ENCODE peak calls at places on chromosomes 2 and 18, in eight cellular contexts. T is OCI-M1; L is nucleus accumbens; H is hepatic stellate cell; B is CD8-positive, alpha-beta memory T cell; X is Right ventricle myocardium superior; V is KBM-7; E is NCI-H774. N is an unnamed sample.

GRCh38 chr18:32074206-32074605 is 17.5 kb upstream of the RNF138 start:
- DNase-seq in B (no peak), L (no peak), X (no peak), V (no peak), T (no peak), E (no peak), H (no peak), N (no peak)

GRCh38 chr2:131673400-131674173 is 145.9 kb downstream of the CCDC74A start:
- DNase-seq in X (peak; percentile 89), T (peak; percentile 71), V (peak; percentile 85), L (peak; percentile 83), H (peak; percentile 69), B (peak; percentile 51), E (peak; percentile 72), N (peak; percentile 79)

GRCh38 chr2:44777542-44777941 is 164.0 kb upstream of the SIX3 start:
- DNase-seq in L (peak; percentile 61), H (peak; percentile 31), V (no peak), E (peak; percentile 65), T (no peak), B (no peak), X (peak; percentile 44), N (no peak)

GRCh38 chr2:36389081-36389480 is 33.5 kb downstream of the CRIM1 start:
- DNase-seq in H (peak; percentile 24), L (no peak), B (no peak), X (no peak), T (no peak), V (no peak), E (no peak), N (no peak)

GRCh38 chr2:12507295-12507694 is 209.4 kb upstream of the TRIB2 start:
- DNase-seq in X (no peak), E (no peak), L (no peak), B (peak; percentile 26), V (peak; percentile 43), T (peak; percentile 72), H (no peak), N (no peak)

GRCh38 chr2:69917854-69918253 is 2.9 kb downstream of the MXD1 start:
- DNase-seq in E (no peak), H (peak; percentile 64), T (peak; percentile 68), X (no peak), B (no peak), V (peak; percentile 28), L (no peak), N (peak; percentile 68)

GRCh38 chr2:45178854-45179253 is 169.6 kb upstream of the SIX2 start:
- DNase-seq in T (no peak), X (no peak), H (no peak), B (no peak), L (no peak), V (no peak), E (no peak), N (no peak)

GRCh38 chr2:1505031-1505441 is 91.8 kb downstream of the TPO start:
- DNase-seq in T (no peak), B (no peak), L (no peak), E (no peak), X (no peak), H (no peak), V (no peak), N (no peak)

GRCh38 chr2:105403785-105404698 is 5.2 kb upstream of the FHL2 start:
- DNase-seq in V (peak; percentile 34), E (no peak), L (no peak), B (no peak), H (peak; percentile 71), T (peak; percentile 79), X (no peak), N (peak; percentile 76)

GRCh38 chr2:1678609-1679008 is 65.7 kb downstream of the PXDN start:
- DNase-seq in X (no peak), H (no peak), E (no peak), L (no peak), B (no peak), V (no peak), T (no peak), N (no peak)

GRCh38 chr2:26245231-26245732 is 543 bp downstream of the HADHB start:
- DNase-seq in B (peak; percentile 50), L (peak; percentile 65), H (peak; percentile 12), E (no peak), V (peak; percentile 68), X (peak; percentile 55), T (peak; percentile 78), N (peak; percentile 13)

GRCh38 chr2:118310016-118310877 is 222.0 kb downstream of the INSIG2 start:
- DNase-seq in B (peak; percentile 26), E (peak; percentile 49), H (peak; percentile 8), T (no peak), L (peak; percentile 74), V (no peak), X (no peak), N (peak; percentile 50)

GRCh38 chr18:55220523-55220922 is 261.3 kb upstream of the CCDC68 start:
- DNase-seq in H (no peak), B (no peak), L (no peak), T (peak; percentile 6), V (no peak), E (no peak), X (no peak), N (no peak)

GRCh38 chr18:3511980-3512379 is 62.0 kb downstream of the TGIF1 start:
- DNase-seq in E (no peak), X (no peak), H (no peak), V (no peak), T (peak; percentile 92), L (no peak), B (peak; percentile 14), N (peak; percentile 43)

GRCh38 chr18:21112543-21113105 is 1.0 kb upstream of the ROCK1 start:
- DNase-seq in V (no peak), T (peak; percentile 63), E (no peak), H (peak; percentile 28), L (no peak), X (no peak), B (no peak), N (no peak)

GRCh38 chr2:129883121-129883520 is 96.3 kb upstream of the RAB6C start:
- DNase-seq in V (no peak), T (no peak), X (no peak), L (no peak), E (no peak), H (no peak), B (no peak), N (no peak)

GRCh38 chr2:224086226-224086911 is 47.3 kb upstream of the SERPINE2 start:
- DNase-seq in T (no peak), V (no peak), L (no peak), B (no peak), H (peak; percentile 42), X (no peak), E (no peak), N (peak; percentile 72)

GRCh38 chr2:62529758-62530157 is 23.8 kb upstream of the TMEM17 start:
- DNase-seq in L (no peak), E (no peak), X (no peak), H (no peak), V (no peak), B (no peak), T (no peak), N (no peak)

GRCh38 chr2:200397785-200398184 is 91.3 kb downstream of the SPATS2L start:
- DNase-seq in T (no peak), B (no peak), L (no peak), E (no peak), H (no peak), X (no peak), V (no peak), N (no peak)

GRCh38 chr18:23853448-23854210 is 160.9 kb upstream of the TTC39C start:
- DNase-seq in V (peak; percentile 26), T (no peak), X (no peak), L (no peak), E (no peak), B (no peak), H (no peak), N (no peak)

GRCh38 chr2:241389697-241390096 is 33.6 kb downstream of the FARP2 start:
- DNase-seq in L (no peak), V (no peak), H (no peak), X (no peak), E (no peak), T (no peak), B (no peak), N (no peak)

GRCh38 chr2:27320958-27321543 is 1.8 kb downstream of the MPV17 start:
- DNase-seq in B (no peak), V (no peak), T (peak; percentile 33), L (no peak), X (peak; percentile 80), E (no peak), H (peak; percentile 93), N (peak; percentile 93)

GRCh38 chr2:3450385-3451031 is 68.8 kb downstream of the ADI1 start:
- DNase-seq in V (no peak), T (no peak), X (no peak), H (no peak), B (no peak), E (no peak), L (no peak), N (no peak)

GRCh38 chr2:3261511-3261910 is 116.1 kb downstream of the EIPR1 start:
- DNase-seq in V (no peak), X (no peak), T (no peak), L (no peak), B (no peak), E (no peak), H (no peak), N (no peak)

GRCh38 chr2:198546091-198546490 is 741.7 kb downstream of the PLCL1 start:
- DNase-seq in L (no peak), T (no peak), V (no peak), E (no peak), B (no peak), X (no peak), H (no peak), N (no peak)

GRCh38 chr2:232981356-232981755 is 31.7 kb downstream of the NGEF start:
- DNase-seq in V (no peak), B (no peak), L (no peak), E (no peak), X (no peak), T (no peak), H (no peak), N (no peak)

GRCh38 chr18:35572644-35573043 is 8.9 kb upstream of the GALNT1 start:
- DNase-seq in E (no peak), B (no peak), V (no peak), X (no peak), L (peak; percentile 4), H (no peak), T (no peak), N (peak; percentile 41)

GRCh38 chr18:23689031-23689615 is at the start of gene LAMA3:
- DNase-seq in L (peak; percentile 32), E (peak; percentile 39), X (peak; percentile 81), V (peak; percentile 65), B (peak; percentile 3), T (no peak), H (peak; percentile 38), N (peak; percentile 67)

GRCh38 chr2:110751642-110752041 is 19.3 kb downstream of the ACOXL start:
- DNase-seq in E (no peak), X (no peak), H (no peak), B (no peak), L (no peak), T (no peak), V (no peak), N (no peak)

GRCh38 chr2:7621018-7621814 is 704.0 kb downstream of the RNF144A start:
- DNase-seq in T (no peak), H (no peak), X (no peak), B (no peak), E (no peak), L (no peak), V (no peak), N (no peak)

N was measured in AG08396.